ENCODE peak calls at places on chromosome 21, in four cellular contexts. One of them, this sample, is unnamed.

GRCh38 chr21:46265736-46266525 is 19.5 kb downstream of the MCM3AP start:
- DNase-seq in fibroblast of lung: no peak
- DNase-seq in CD8-positive, alpha-beta T cell: no peak
- DNase-seq in PC-9: no peak
- DNase-seq in this sample: no peak

GRCh38 chr21:38329176-38329575 is 72.4 kb downstream of the KCNJ15 start:
- DNase-seq in fibroblast of lung: no peak
- DNase-seq in CD8-positive, alpha-beta T cell: no peak
- DNase-seq in PC-9: no peak
- DNase-seq in this sample: no peak

GRCh38 chr21:42392731-42393442 is 3.0 kb downstream of the TMPRSS3 start:
- DNase-seq in fibroblast of lung: no peak
- DNase-seq in CD8-positive, alpha-beta T cell: no peak
- DNase-seq in PC-9: no peak
- DNase-seq in this sample: no peak

GRCh38 chr21:34693192-34693810 is 24.5 kb downstream of the CLIC6 start:
- DNase-seq in fibroblast of lung: peak
- DNase-seq in CD8-positive, alpha-beta T cell: peak
- DNase-seq in PC-9: peak
- DNase-seq in this sample: peak

GRCh38 chr21:46542588-46543092 is 62.2 kb downstream of the S100B start:
- DNase-seq in fibroblast of lung: no peak
- DNase-seq in CD8-positive, alpha-beta T cell: peak
- DNase-seq in PC-9: no peak
- DNase-seq in this sample: no peak

GRCh38 chr21:44533121-44533890 is 6.7 kb downstream of the KRTAP10-1 start:
- DNase-seq in fibroblast of lung: no peak
- DNase-seq in CD8-positive, alpha-beta T cell: no peak
- DNase-seq in PC-9: no peak
- DNase-seq in this sample: no peak

GRCh38 chr21:38379171-38379570 is 119.1 kb downstream of the ERG start:
- DNase-seq in fibroblast of lung: no peak
- DNase-seq in CD8-positive, alpha-beta T cell: no peak
- DNase-seq in PC-9: no peak
- DNase-seq in this sample: no peak

GRCh38 chr21:45279446-45280177 is 8.1 kb downstream of the POFUT2 start:
- DNase-seq in fibroblast of lung: no peak
- DNase-seq in CD8-positive, alpha-beta T cell: no peak
- DNase-seq in PC-9: no peak
- DNase-seq in this sample: no peak

GRCh38 chr21:42570841-42571387 is 57.3 kb downstream of the SLC37A1 start:
- DNase-seq in fibroblast of lung: no peak
- DNase-seq in CD8-positive, alpha-beta T cell: no peak
- DNase-seq in PC-9: no peak
- DNase-seq in this sample: no peak

GRCh38 chr21:14736162-14736561 is 190.0 kb upstream of the SAMSN1 start:
- DNase-seq in fibroblast of lung: no peak
- DNase-seq in CD8-positive, alpha-beta T cell: no peak
- DNase-seq in PC-9: no peak
- DNase-seq in this sample: no peak

GRCh38 chr21:25342811-25343210 is 264.5 kb downstream of the MRPL39 start:
- DNase-seq in fibroblast of lung: no peak
- DNase-seq in CD8-positive, alpha-beta T cell: no peak
- DNase-seq in PC-9: no peak
- DNase-seq in this sample: no peak

GRCh38 chr21:45629046-45629981 is 14.2 kb upstream of the PCBP3 start:
- DNase-seq in fibroblast of lung: no peak
- DNase-seq in CD8-positive, alpha-beta T cell: no peak
- DNase-seq in PC-9: no peak
- DNase-seq in this sample: no peak

GRCh38 chr21:14119038-14119437 is 91.7 kb downstream of the LIPI start:
- DNase-seq in fibroblast of lung: no peak
- DNase-seq in CD8-positive, alpha-beta T cell: no peak
- DNase-seq in PC-9: peak
- DNase-seq in this sample: peak

GRCh38 chr21:43864806-43865470 is at the start of gene AGPAT3:
- DNase-seq in fibroblast of lung: no peak
- DNase-seq in CD8-positive, alpha-beta T cell: no peak
- DNase-seq in PC-9: no peak
- DNase-seq in this sample: no peak

GRCh38 chr21:16570856-16571255 is 841.1 kb downstream of the USP25 start:
- DNase-seq in fibroblast of lung: no peak
- DNase-seq in CD8-positive, alpha-beta T cell: no peak
- DNase-seq in PC-9: no peak
- DNase-seq in this sample: no peak

DNA sequence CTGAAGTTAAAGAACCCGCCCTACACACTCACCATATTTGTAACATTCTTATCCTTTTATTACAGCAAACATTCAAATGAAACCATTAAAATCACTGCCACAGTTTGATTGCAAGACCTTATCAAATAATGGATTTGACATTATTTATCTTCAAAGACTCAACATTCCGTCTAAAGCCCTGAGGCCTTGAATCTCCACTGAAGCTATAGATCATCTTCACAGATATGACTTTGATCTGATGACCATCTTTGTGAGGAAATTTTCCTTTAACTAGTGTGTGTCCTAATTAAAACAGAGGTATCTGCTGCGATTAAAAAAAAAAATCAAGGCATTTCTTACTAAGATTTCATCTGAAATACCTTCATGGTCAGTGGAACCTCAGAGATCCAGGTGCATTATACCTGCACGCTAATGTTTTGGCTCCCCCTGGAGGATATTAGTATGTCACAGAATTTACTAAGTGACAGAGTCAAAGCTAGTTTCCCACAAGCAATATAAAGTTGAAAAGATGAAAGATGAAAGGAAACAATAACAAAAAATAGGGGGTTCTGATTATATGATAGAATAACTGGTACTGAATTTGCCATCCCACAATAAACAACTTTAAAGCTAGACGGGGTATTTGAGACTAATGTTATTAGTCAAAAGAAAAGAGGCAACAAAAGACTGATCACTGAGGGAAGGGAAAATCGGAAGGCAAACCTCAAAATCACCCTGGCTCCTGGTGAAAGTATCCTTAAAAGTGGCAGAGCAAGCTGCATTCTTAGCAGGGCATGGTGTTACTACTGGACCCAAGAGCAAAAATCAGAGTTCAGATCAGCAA is 923.4 kb downstream of the NCAM2 start:
- DNase-seq in fibroblast of lung: peak
- DNase-seq in CD8-positive, alpha-beta T cell: no peak
- DNase-seq in PC-9: no peak
- DNase-seq in this sample: peak
- TF ChIP-seq CTCF in fibroblast of lung: peak
- TF ChIP-seq CTCF in CD8-positive, alpha-beta T cell: no peak
- TF ChIP-seq CTCF in PC-9: peak
- TF ChIP-seq CTCF in this sample: peak

GRCh38 chr21:33069994-33070811 is at the start of gene OLIG1:
- DNase-seq in fibroblast of lung: no peak
- DNase-seq in CD8-positive, alpha-beta T cell: no peak
- DNase-seq in PC-9: no peak
- DNase-seq in this sample: no peak
- H3K4me3 ChIP-seq in fibroblast of lung: no peak
- H3K4me3 ChIP-seq in CD8-positive, alpha-beta T cell: peak
- H3K4me3 ChIP-seq in PC-9: no peak
- H3K4me3 ChIP-seq in this sample: peak

GRCh38 chr21:31659286-31660133 is at the start of gene SOD1:
- DNase-seq in fibroblast of lung: peak
- DNase-seq in CD8-positive, alpha-beta T cell: peak
- DNase-seq in PC-9: peak
- DNase-seq in this sample: peak
- TF ChIP-seq CTCF in fibroblast of lung: no peak
- TF ChIP-seq CTCF in CD8-positive, alpha-beta T cell: no peak
- TF ChIP-seq CTCF in PC-9: peak
- TF ChIP-seq CTCF in this sample: no peak

GRCh38 chr21:29130234-29130993 is at the start of gene MAP3K7CL:
- DNase-seq in fibroblast of lung: peak
- DNase-seq in CD8-positive, alpha-beta T cell: no peak
- DNase-seq in PC-9: peak
- DNase-seq in this sample: no peak

GRCh38 chr21:29125199-29125598 is 5.2 kb upstream of the MAP3K7CL start:
- DNase-seq in fibroblast of lung: no peak
- DNase-seq in CD8-positive, alpha-beta T cell: no peak
- DNase-seq in PC-9: no peak
- DNase-seq in this sample: no peak

GRCh38 chr21:29121759-29122158 is 8.7 kb upstream of the MAP3K7CL start:
- DNase-seq in fibroblast of lung: no peak
- DNase-seq in CD8-positive, alpha-beta T cell: no peak
- DNase-seq in PC-9: no peak
- DNase-seq in this sample: no peak

GRCh38 chr21:29125979-29126378 is 4.5 kb upstream of the MAP3K7CL start:
- DNase-seq in fibroblast of lung: no peak
- DNase-seq in CD8-positive, alpha-beta T cell: no peak
- DNase-seq in PC-9: no peak
- DNase-seq in this sample: no peak

GRCh38 chr21:29124645-29125044 is 5.8 kb upstream of the MAP3K7CL start:
- DNase-seq in fibroblast of lung: no peak
- DNase-seq in CD8-positive, alpha-beta T cell: no peak
- DNase-seq in PC-9: no peak
- DNase-seq in this sample: no peak
- H3K4me3 ChIP-seq in fibroblast of lung: no peak
- H3K4me3 ChIP-seq in CD8-positive, alpha-beta T cell: no peak
- H3K4me3 ChIP-seq in PC-9: no peak
- H3K4me3 ChIP-seq in this sample: no peak

DNA sequence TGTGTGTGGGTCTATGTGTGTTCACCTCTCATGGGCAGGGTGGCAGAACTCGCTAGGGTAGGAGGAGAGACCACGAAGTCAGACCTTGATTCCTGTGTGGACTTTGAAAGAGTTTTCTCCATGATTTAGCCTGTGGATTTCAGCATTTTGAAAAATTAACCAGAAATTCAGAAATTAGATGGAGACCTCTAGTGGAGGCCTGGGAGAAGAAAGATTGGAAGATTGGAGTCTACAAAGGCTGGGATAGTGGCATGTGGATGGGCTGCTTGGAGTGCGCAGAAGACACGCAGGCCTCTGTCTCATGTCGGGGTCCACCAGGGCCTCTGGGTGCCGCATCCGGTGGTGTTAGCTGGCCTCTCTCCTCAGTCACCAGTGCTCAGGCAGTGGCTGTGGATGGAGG is 18.9 kb upstream of the IGSF5 start:
- DNase-seq in fibroblast of lung: no peak
- DNase-seq in CD8-positive, alpha-beta T cell: no peak
- DNase-seq in PC-9: no peak
- DNase-seq in this sample: no peak
- TF ChIP-seq CTCF in fibroblast of lung: no peak
- TF ChIP-seq CTCF in CD8-positive, alpha-beta T cell: no peak
- TF ChIP-seq CTCF in PC-9: no peak
- TF ChIP-seq CTCF in this sample: peak

DNA sequence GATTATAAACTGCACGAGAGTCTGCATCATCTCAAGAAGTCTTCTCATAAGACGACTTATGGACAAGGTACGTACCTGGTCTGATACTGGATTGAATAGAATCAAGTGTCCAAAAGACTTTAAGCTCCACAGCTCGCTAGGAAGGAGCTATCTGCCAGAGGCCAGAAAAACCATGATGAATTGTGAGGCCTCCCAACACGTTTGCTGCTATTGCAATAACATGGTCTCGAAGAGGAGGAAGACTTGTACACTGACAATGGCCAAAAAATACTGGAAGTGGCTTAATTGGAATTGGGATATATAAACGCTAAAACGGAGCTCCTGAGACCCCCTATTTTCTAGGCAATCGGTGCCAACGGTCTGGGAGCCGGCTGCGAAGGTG is 534 bp downstream of the DNAJC28 start:
- DNase-seq in fibroblast of lung: no peak
- DNase-seq in CD8-positive, alpha-beta T cell: no peak
- DNase-seq in PC-9: no peak
- DNase-seq in this sample: no peak
- H3K4me3 ChIP-seq in fibroblast of lung: peak
- H3K4me3 ChIP-seq in CD8-positive, alpha-beta T cell: peak
- H3K4me3 ChIP-seq in PC-9: peak
- H3K4me3 ChIP-seq in this sample: peak

GRCh38 chr21:18951291-18952038 is 547.9 kb upstream of the TMPRSS15 start:
- DNase-seq in fibroblast of lung: no peak
- DNase-seq in CD8-positive, alpha-beta T cell: no peak
- DNase-seq in PC-9: no peak
- DNase-seq in this sample: peak
- TF ChIP-seq CTCF in fibroblast of lung: no peak
- TF ChIP-seq CTCF in CD8-positive, alpha-beta T cell: no peak
- TF ChIP-seq CTCF in PC-9: peak
- TF ChIP-seq CTCF in this sample: peak

GRCh38 chr21:33392586-33392985 is 10.6 kb upstream of the IFNGR2 start:
- DNase-seq in fibroblast of lung: no peak
- DNase-seq in CD8-positive, alpha-beta T cell: no peak
- DNase-seq in PC-9: no peak
- DNase-seq in this sample: no peak
- H3K4me3 ChIP-seq in fibroblast of lung: no peak
- H3K4me3 ChIP-seq in CD8-positive, alpha-beta T cell: no peak
- H3K4me3 ChIP-seq in PC-9: no peak
- H3K4me3 ChIP-seq in this sample: no peak

GRCh38 chr21:35727830-35728229 is 332.5 kb downstream of the SETD4 start:
- DNase-seq in fibroblast of lung: no peak
- DNase-seq in CD8-positive, alpha-beta T cell: no peak
- DNase-seq in PC-9: no peak
- DNase-seq in this sample: no peak

GRCh38 chr21:35732788-35733187 is 327.5 kb downstream of the SETD4 start:
- DNase-seq in fibroblast of lung: no peak
- DNase-seq in CD8-positive, alpha-beta T cell: no peak
- DNase-seq in PC-9: no peak
- DNase-seq in this sample: no peak

DNA sequence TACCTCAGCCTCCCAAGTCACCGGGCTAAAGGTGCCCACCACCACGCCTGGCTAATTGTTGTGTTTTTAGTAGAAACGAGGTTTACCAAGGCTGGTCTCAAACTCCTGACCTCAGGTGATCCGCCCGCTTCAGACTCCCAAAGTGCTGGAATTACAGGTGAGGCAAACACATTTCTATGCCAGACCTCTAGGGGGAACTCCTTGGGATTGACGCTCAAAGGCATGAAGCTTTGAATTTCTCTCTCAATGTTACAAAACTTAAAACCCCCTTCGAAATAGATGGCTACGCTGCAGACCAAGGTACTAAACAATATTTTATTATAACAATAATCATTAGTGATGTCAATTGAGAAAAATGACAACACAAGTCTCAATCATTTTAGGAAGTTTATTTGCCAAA is 330.0 kb downstream of the SETD4 start:
- DNase-seq in fibroblast of lung: no peak
- DNase-seq in CD8-positive, alpha-beta T cell: no peak
- DNase-seq in PC-9: no peak
- DNase-seq in this sample: no peak
- TF ChIP-seq CTCF in fibroblast of lung: no peak
- TF ChIP-seq CTCF in CD8-positive, alpha-beta T cell: no peak
- TF ChIP-seq CTCF in PC-9: no peak
- TF ChIP-seq CTCF in this sample: no peak